ENCODE peak calls at places on chromosome 5, in nine cellular contexts. Z, V, D, W, J, E, R, O and G are unnamed samples.
A peak's percentile ranks its signal among the peaks of the same experiment; 100 is the strongest.

GRCh38 chr5:78367318-78367991 is 7.0 kb downstream of the SCAMP1 start:
- DNase-seq in Z (no peak), V (peak; percentile 86), D (no peak), W (no peak), J (peak; percentile 43), E (no peak), R (no peak), O (no peak), G (no peak)

GRCh38 chr5:56279979-56280378 is 46.8 kb upstream of the ANKRD55 start:
- DNase-seq in Z (peak; percentile 91), V (no peak), D (no peak), W (no peak), J (no peak), E (no peak), R (no peak), O (no peak), G (no peak)

GRCh38 chr5:17878541-17878940 is 244.3 kb downstream of the TAF11L14 start:
- DNase-seq in Z (no peak), V (no peak), D (no peak), W (no peak), J (no peak), E (no peak), R (no peak), O (no peak), G (no peak)

GRCh38 chr5:167639213-167639612 is 652.2 kb upstream of the WWC1 start:
- DNase-seq in Z (peak; percentile 72), V (no peak), D (peak; percentile 18), W (no peak), J (no peak), E (no peak), R (no peak), O (no peak), G (no peak)

GRCh38 chr5:138963763-138964371 is 88.7 kb upstream of the LRRTM2 start:
- DNase-seq in Z (no peak), V (no peak), D (no peak), W (no peak), J (no peak), E (no peak), R (no peak), O (no peak), G (no peak)

GRCh38 chr5:66653380-66653779 is 57.2 kb downstream of the MAST4 start:
- DNase-seq in Z (peak; percentile 83), V (no peak), D (no peak), W (no peak), J (no peak), E (no peak), R (no peak), O (no peak), G (no peak)

GRCh38 chr5:58459276-58459859 is 518 bp downstream of the PLK2 start:
- DNase-seq in Z (peak; percentile 50), V (no peak), D (peak; percentile 56), W (peak; percentile 18), J (no peak), E (no peak), R (no peak), O (no peak), G (peak; percentile 30)

GRCh38 chr5:176619203-176619568 is 9.2 kb upstream of the GPRIN1 start:
- DNase-seq in Z (peak; percentile 73), V (no peak), D (peak; percentile 93), W (peak; percentile 51), J (peak; percentile 91), E (no peak), R (no peak), O (peak; percentile 84), G (peak; percentile 40)

GRCh38 chr5:103114440-103114839 is 5.5 kb downstream of the GIN1 start:
- DNase-seq in Z (no peak), V (no peak), D (no peak), W (no peak), J (no peak), E (no peak), R (peak; percentile 45), O (no peak), G (no peak)

GRCh38 chr5:87388129-87388528 is 24.6 kb downstream of the CCNH start:
- DNase-seq in Z (no peak), V (no peak), D (no peak), W (no peak), J (no peak), E (no peak), R (no peak), O (no peak), G (no peak)

GRCh38 chr5:169700611-169701010 is 63.5 kb downstream of the DOCK2 start:
- DNase-seq in Z (no peak), V (no peak), D (no peak), W (no peak), J (no peak), E (no peak), R (no peak), O (no peak), G (no peak)

GRCh38 chr5:15003511-15003920 is 131.9 kb upstream of the ANKH start:
- DNase-seq in Z (peak; percentile 78), V (peak; percentile 31), D (peak; percentile 86), W (peak; percentile 21), J (peak; percentile 69), E (peak; percentile 21), R (peak; percentile 25), O (peak; percentile 20), G (peak; percentile 48)

GRCh38 chr5:106854941-106855340 is 815.8 kb downstream of the EFNA5 start:
- DNase-seq in Z (no peak), V (no peak), D (no peak), W (no peak), J (no peak), E (no peak), R (no peak), O (no peak), G (no peak)